ENCODE peak calls at places on chromosomes 1 and 21, in ten cellular contexts. O, W, E, K, F, T, X, R, D and G are unnamed samples.

GRCh38 chr1:39081266-39082139 is 55.4 kb downstream of the NDUFS5 start:
- DNase-seq in T (peak), D (no peak), K (no peak), W (no peak), E (no peak), O (peak), X (peak), F (peak), R (peak), G (peak)

GRCh38 chr1:91098299-91098901 is 76.6 kb upstream of the ZNF644 start:
- DNase-seq in D (no peak), E (no peak), F (peak), W (no peak), O (no peak), X (no peak), R (no peak), K (no peak), T (no peak), G (no peak)

GRCh38 chr1:224169876-224170275 is 13.2 kb upstream of the DEGS1 start:
- DNase-seq in E (no peak), O (no peak), R (no peak), T (no peak), F (peak), D (no peak), X (no peak), W (no peak), K (no peak), G (no peak)

GRCh38 chr1:53899206-53899628 is 5.2 kb downstream of the DIO1 start:
- DNase-seq in W (no peak), T (peak), F (peak), X (no peak), R (peak), O (no peak), D (no peak), E (peak), K (no peak), G (no peak)

GRCh38 chr1:50700226-50701020 is 259.6 kb downstream of the FAF1 start:
- DNase-seq in E (no peak), K (peak), W (no peak), D (no peak), O (peak), F (no peak), T (peak), R (no peak), X (no peak), G (no peak)

GRCh38 chr1:13513885-13514546 is at the start of gene LRRC38:
- DNase-seq in K (no peak), R (no peak), O (no peak), X (no peak), T (no peak), F (no peak), D (peak), W (no peak), E (peak), G (no peak)

GRCh38 chr1:30512922-30513265 is 210.5 kb downstream of the MATN1 start:
- DNase-seq in K (no peak), T (no peak), X (peak), D (no peak), W (no peak), R (no peak), F (no peak), E (no peak), O (no peak), G (no peak)

GRCh38 chr1:163758977-163759670 is 437.4 kb downstream of the NUF2 start:
- DNase-seq in W (no peak), D (no peak), K (no peak), R (no peak), T (no peak), E (no peak), O (no peak), F (peak), X (no peak), G (no peak)

GRCh38 chr1:48471103-48471502 is 901 bp downstream of the SPATA6 start:
- DNase-seq in D (no peak), E (peak), X (no peak), R (no peak), T (no peak), O (no peak), K (no peak), W (no peak), F (no peak), G (no peak)

GRCh38 chr21:36820176-36821031 is 121.5 kb downstream of the SIM2 start:
- DNase-seq in W (no peak), X (no peak), R (no peak), E (no peak), D (no peak), F (no peak), K (no peak), T (no peak), O (no peak), G (no peak)

GRCh38 chr1:211705439-211706205 is 30.2 kb upstream of the NEK2 start:
- DNase-seq in D (no peak), W (no peak), E (no peak), X (no peak), R (no peak), F (peak), T (no peak), O (no peak), K (no peak), G (no peak)

GRCh38 chr1:25253911-25254310 is 6.7 kb upstream of the RSRP1 start:
- DNase-seq in T (no peak), R (no peak), E (no peak), O (no peak), D (no peak), K (no peak), F (peak), X (no peak), W (no peak), G (no peak)

GRCh38 chr1:14977338-14977931 is 176.1 kb upstream of the TMEM51 start:
- DNase-seq in E (no peak), R (no peak), F (no peak), D (no peak), T (no peak), K (no peak), O (no peak), X (no peak), W (no peak), G (no peak)

GRCh38 chr1:230858918-230859819 is 9.2 kb downstream of the C1orf198 start:
- DNase-seq in D (no peak), T (no peak), E (peak), R (no peak), O (no peak), F (peak), K (no peak), X (no peak), W (no peak), G (no peak)

GRCh38 chr1:155062702-155063411 is 683 bp upstream of the EFNA4 start:
- DNase-seq in K (no peak), W (peak), D (peak), F (peak), E (peak), T (peak), R (peak), X (peak), O (peak), G (peak)

GRCh38 chr1:39214998-39215873 is 10.7 kb downstream of the MACF1 start:
- DNase-seq in E (no peak), K (no peak), D (no peak), O (no peak), R (peak), T (no peak), W (no peak), X (no peak), F (peak), G (no peak)

GRCh38 chr1:94246692-94247145 is 9.3 kb upstream of the ARHGAP29 start:
- DNase-seq in X (no peak), K (no peak), W (no peak), O (no peak), R (no peak), T (no peak), F (no peak), D (no peak), E (no peak), G (peak)

GRCh38 chr1:35097224-35097623 is 18.0 kb downstream of the ZMYM1 start:
- DNase-seq in T (no peak), E (no peak), K (no peak), O (no peak), X (no peak), R (no peak), W (no peak), D (no peak), F (peak), G (no peak)

GRCh38 chr1:110963666-110964399 is at the start of gene LRIF1:
- DNase-seq in K (peak), T (peak), F (peak), X (peak), D (peak), W (peak), R (peak), E (peak), O (peak), G (peak)